ENCODE peak calls at places on chromosomes 13 and 19, in five cellular contexts. P is A549; K is aorta; R is DND-41; Y is activated CD4-positive, CD25-positive, alpha-beta regulatory T cell treated with anti-CD3 and anti-CD28 coated beads, Interleukin-2, amount 50 U/mL, for 16 hours. H is an unnamed sample.

GRCh38 chr13:31503626-31504025 is 235.7 kb upstream of the RXFP2 start:
- DNase-seq in K (no peak), R (no peak), Y (no peak), P (no peak), H (no peak)

GRCh38 chr19:378706-379105 is 30.2 kb downstream of the C2CD4C start:
- DNase-seq in R (no peak), P (no peak), K (peak; percentile 19), Y (no peak), H (peak; percentile 35)

GRCh38 chr19:12834976-12835757 is 788 bp upstream of the RTBDN start:
- DNase-seq in Y (no peak), P (peak; percentile 52), R (no peak), K (no peak), H (no peak)

GRCh38 chr19:3358919-3359849 is 7.2 kb upstream of the NFIC start:
- DNase-seq in K (peak; percentile 81), P (no peak), Y (peak; percentile 39), R (peak; percentile 75), H (peak; percentile 89)

GRCh38 chr13:85590231-85590931 is 208.8 kb downstream of the SLITRK6 start:
- DNase-seq in Y (no peak), K (no peak), P (peak; percentile 58), R (no peak), H (no peak)

GRCh38 chr19:53076984-53077383 is 26.2 kb downstream of the ZNF160 start:
- DNase-seq in P (peak; percentile 28), Y (no peak), R (peak; percentile 64), K (no peak), H (no peak)

GRCh38 chr19:15508035-15508710 is at the start of gene CYP4F22:
- DNase-seq in K (no peak), Y (no peak), R (no peak), P (no peak), H (no peak)

GRCh38 chr13:21395953-21396352 is 63.1 kb downstream of the ZDHHC20 start:
- DNase-seq in P (no peak), R (peak; percentile 69), K (no peak), Y (no peak), H (no peak)

GRCh38 chr19:2603320-2603719 is 99.2 kb downstream of the GNG7 start:
- DNase-seq in Y (no peak), P (no peak), R (no peak), K (peak; percentile 77), H (no peak)